ENCODE peak calls at places on chromosomes 11 and 22, in four cellular contexts. N is activated naive CD8-positive, alpha-beta T cell treated with anti-CD3 and anti-CD28 coated beads, Interleukin-2, amount 10 ng/mL, durations not matched to agents 7 days and 5 days; O is GM13976; B is breast epithelium. D is an unnamed sample.

GRCh38 chr11:26950260-26950719 is 43.6 kb upstream of the FIBIN start:
- DNase-seq in N (no peak), O (no peak), B (no peak), D (peak)

GRCh38 chr11:10293423-10294288 is at the start of gene SBF2:
- DNase-seq in N (peak), O (peak), B (peak), D (peak)

GRCh38 chr22:39343259-39344045 is 6.3 kb upstream of the SYNGR1 start:
- DNase-seq in N (peak), O (peak), B (peak), D (no peak)

GRCh38 chr11:67022341-67022933 is 497 bp upstream of the SYT12 start:
- DNase-seq in N (no peak), O (no peak), B (peak), D (no peak)

GRCh38 chr11:69558519-69558941 is 77.1 kb downstream of the LINC01488 start:
- DNase-seq in N (no peak), O (no peak), B (no peak), D (no peak)

GRCh38 chr11:112628676-112629075 is 332.5 kb upstream of the NCAM1 start:
- DNase-seq in N (no peak), O (no peak), B (no peak), D (no peak)

GRCh38 chr11:4465411-4465810 is 16.3 kb downstream of the OR52K2 start:
- DNase-seq in N (no peak), O (no peak), B (no peak), D (no peak)

GRCh38 chr22:19870153-19871022 is 15.7 kb upstream of the GNB1L start:
- DNase-seq in N (peak), O (no peak), B (peak), D (no peak)

GRCh38 chr11:45305874-45306623 is 19.9 kb upstream of the SYT13 start:
- DNase-seq in N (no peak), O (no peak), B (no peak), D (no peak)

GRCh38 chr11:21430532-21430931 is 761.1 kb downstream of the NELL1 start:
- DNase-seq in N (no peak), O (no peak), B (no peak), D (no peak)

GRCh38 chr22:37185646-37186227 is 2.3 kb downstream of the C1QTNF6 start:
- DNase-seq in N (peak), O (no peak), B (no peak), D (no peak)

GRCh38 chr11:126430581-126431320 is 75.3 kb downstream of the ST3GAL4 start:
- DNase-seq in N (no peak), O (no peak), B (no peak), D (no peak)

D was measured in fibroblast of the conjunctiva.